ENCODE peak calls at places on chromosomes 3 and 15, in six cellular contexts. One of them, this sample, is unnamed.

GRCh38 chr3:7607083-7607482 is 746.2 kb downstream of the GRM7 start:
- DNase-seq in nucleus accumbens: no peak
- DNase-seq in HS-27A: no peak
- DNase-seq in Ammon's horn: no peak
- DNase-seq in HL-60: no peak
- DNase-seq in AG09319: no peak
- DNase-seq in this sample: no peak

GRCh38 chr3:62876064-62876463 is 848 bp upstream of the CADPS start:
- DNase-seq in HL-60: no peak
- DNase-seq in nucleus accumbens: no peak
- DNase-seq in Ammon's horn: no peak
- DNase-seq in AG09319: no peak
- DNase-seq in HS-27A: no peak
- DNase-seq in this sample: peak; percentile 38

GRCh38 chr3:154427685-154428291 is 2.2 kb downstream of the GPR149 start:
- DNase-seq in AG09319: no peak
- DNase-seq in HL-60: no peak
- DNase-seq in HS-27A: no peak
- DNase-seq in nucleus accumbens: peak; percentile 1
- DNase-seq in Ammon's horn: peak; percentile 2
- DNase-seq in this sample: no peak

GRCh38 chr3:56962200-56962599 is 98.3 kb upstream of the SPATA12 start:
- DNase-seq in HS-27A: no peak
- DNase-seq in Ammon's horn: no peak
- DNase-seq in HL-60: no peak
- DNase-seq in nucleus accumbens: no peak
- DNase-seq in AG09319: no peak
- DNase-seq in this sample: no peak

GRCh38 chr3:123055352-123055751 is 11.5 kb upstream of the PDIA5 start:
- DNase-seq in HS-27A: no peak
- DNase-seq in HL-60: no peak
- DNase-seq in nucleus accumbens: no peak
- DNase-seq in AG09319: no peak
- DNase-seq in Ammon's horn: no peak
- DNase-seq in this sample: no peak

GRCh38 chr3:171566803-171567422 is 106.7 kb upstream of the TNIK start:
- DNase-seq in Ammon's horn: peak; percentile 67
- DNase-seq in HS-27A: no peak
- DNase-seq in HL-60: no peak
- DNase-seq in nucleus accumbens: no peak
- DNase-seq in AG09319: peak; percentile 3
- DNase-seq in this sample: peak; percentile 52

GRCh38 chr3:78506038-78506437 is 1261.8 kb downstream of the ROBO1 start:
- DNase-seq in Ammon's horn: no peak
- DNase-seq in AG09319: no peak
- DNase-seq in nucleus accumbens: no peak
- DNase-seq in HS-27A: no peak
- DNase-seq in HL-60: no peak
- DNase-seq in this sample: no peak

GRCh38 chr3:21839592-21839991 is 88.6 kb upstream of the ZNF385D start:
- DNase-seq in HS-27A: peak; percentile 54
- DNase-seq in AG09319: peak; percentile 78
- DNase-seq in HL-60: peak; percentile 9
- DNase-seq in Ammon's horn: no peak
- DNase-seq in nucleus accumbens: no peak
- DNase-seq in this sample: no peak

GRCh38 chr3:127676921-127677351 is 4.2 kb downstream of the ABTB1 start:
- DNase-seq in nucleus accumbens: no peak
- DNase-seq in Ammon's horn: no peak
- DNase-seq in HL-60: no peak
- DNase-seq in HS-27A: no peak
- DNase-seq in AG09319: no peak
- DNase-seq in this sample: no peak

GRCh38 chr3:149489060-149489690 is 14.7 kb downstream of the TM4SF4 start:
- DNase-seq in HL-60: no peak
- DNase-seq in Ammon's horn: no peak
- DNase-seq in AG09319: no peak
- DNase-seq in nucleus accumbens: no peak
- DNase-seq in HS-27A: no peak
- DNase-seq in this sample: no peak

GRCh38 chr15:63050737-63051700 is 8.5 kb downstream of the TPM1 start:
- DNase-seq in HS-27A: no peak
- DNase-seq in AG09319: no peak
- DNase-seq in Ammon's horn: no peak
- DNase-seq in HL-60: no peak
- DNase-seq in nucleus accumbens: no peak
- DNase-seq in this sample: no peak

GRCh38 chr15:101651753-101652097 is 456 bp downstream of the TM2D3 start:
- DNase-seq in AG09319: no peak
- DNase-seq in HL-60: no peak
- DNase-seq in nucleus accumbens: peak; percentile 61
- DNase-seq in Ammon's horn: peak; percentile 62
- DNase-seq in HS-27A: peak; percentile 56
- DNase-seq in this sample: peak; percentile 66

GRCh38 chr3:64445318-64446300 is 220.3 kb upstream of the PRICKLE2 start:
- DNase-seq in HL-60: no peak
- DNase-seq in nucleus accumbens: no peak
- DNase-seq in AG09319: no peak
- DNase-seq in Ammon's horn: no peak
- DNase-seq in HS-27A: no peak
- DNase-seq in this sample: peak; percentile 20

GRCh38 chr3:38730281-38730680 is 80.8 kb upstream of the SCN5A start:
- DNase-seq in AG09319: peak; percentile 20
- DNase-seq in HL-60: no peak
- DNase-seq in Ammon's horn: no peak
- DNase-seq in HS-27A: no peak
- DNase-seq in nucleus accumbens: no peak
- DNase-seq in this sample: peak; percentile 9

GRCh38 chr15:87967951-87968350 is 288.6 kb downstream of the NTRK3 start:
- DNase-seq in HL-60: no peak
- DNase-seq in HS-27A: no peak
- DNase-seq in AG09319: no peak
- DNase-seq in Ammon's horn: no peak
- DNase-seq in nucleus accumbens: no peak
- DNase-seq in this sample: no peak

GRCh38 chr15:45618813-45619212 is 16.0 kb upstream of the SQOR start:
- DNase-seq in nucleus accumbens: no peak
- DNase-seq in AG09319: no peak
- DNase-seq in HL-60: peak; percentile 18
- DNase-seq in HS-27A: no peak
- DNase-seq in Ammon's horn: no peak
- DNase-seq in this sample: no peak

GRCh38 chr15:86165263-86166204 is 85.9 kb downstream of the AGBL1 start:
- DNase-seq in Ammon's horn: no peak
- DNase-seq in nucleus accumbens: no peak
- DNase-seq in HL-60: no peak
- DNase-seq in HS-27A: no peak
- DNase-seq in AG09319: no peak
- DNase-seq in this sample: no peak

GRCh38 chr3:3799173-3800075 is at the start of gene LRRN1:
- DNase-seq in Ammon's horn: peak; percentile 89
- DNase-seq in HL-60: peak; percentile 45
- DNase-seq in AG09319: no peak
- DNase-seq in nucleus accumbens: peak; percentile 76
- DNase-seq in HS-27A: no peak
- DNase-seq in this sample: no peak

GRCh38 chr3:36932979-36933378 is 11.9 kb downstream of the TRANK1 start:
- DNase-seq in Ammon's horn: no peak
- DNase-seq in AG09319: no peak
- DNase-seq in HS-27A: no peak
- DNase-seq in HL-60: no peak
- DNase-seq in nucleus accumbens: no peak
- DNase-seq in this sample: no peak

GRCh38 chr15:76514292-76514691 is 177.7 kb downstream of the ISL2 start:
- DNase-seq in Ammon's horn: no peak
- DNase-seq in HS-27A: no peak
- DNase-seq in AG09319: no peak
- DNase-seq in HL-60: no peak
- DNase-seq in nucleus accumbens: no peak
- DNase-seq in this sample: no peak

GRCh38 chr3:61832375-61833229 is 271.2 kb downstream of the PTPRG start:
- DNase-seq in HL-60: no peak
- DNase-seq in HS-27A: no peak
- DNase-seq in nucleus accumbens: no peak
- DNase-seq in Ammon's horn: no peak
- DNase-seq in AG09319: no peak
- DNase-seq in this sample: no peak

GRCh38 chr15:68244235-68244634 is 14.7 kb upstream of the CLN6 start:
- DNase-seq in HS-27A: no peak
- DNase-seq in Ammon's horn: no peak
- DNase-seq in AG09319: no peak
- DNase-seq in nucleus accumbens: no peak
- DNase-seq in HL-60: no peak
- DNase-seq in this sample: no peak

GRCh38 chr15:75620776-75621536 is 4.6 kb downstream of the SNUPN start:
- DNase-seq in Ammon's horn: peak; percentile 36
- DNase-seq in nucleus accumbens: no peak
- DNase-seq in HL-60: peak; percentile 21
- DNase-seq in HS-27A: peak; percentile 54
- DNase-seq in AG09319: peak; percentile 86
- DNase-seq in this sample: peak; percentile 58

GRCh38 chr3:45343947-45344346 is 44.4 kb upstream of the LARS2 start:
- DNase-seq in Ammon's horn: no peak
- DNase-seq in HS-27A: no peak
- DNase-seq in nucleus accumbens: no peak
- DNase-seq in HL-60: peak; percentile 5
- DNase-seq in AG09319: no peak
- DNase-seq in this sample: peak; percentile 5

GRCh38 chr15:86813892-86814291 is 734.2 kb downstream of the AGBL1 start:
- DNase-seq in Ammon's horn: no peak
- DNase-seq in HL-60: no peak
- DNase-seq in AG09319: no peak
- DNase-seq in nucleus accumbens: no peak
- DNase-seq in HS-27A: no peak
- DNase-seq in this sample: no peak

GRCh38 chr15:69792823-69793222 is 304.9 kb downstream of the TLE3 start:
- DNase-seq in nucleus accumbens: no peak
- DNase-seq in Ammon's horn: no peak
- DNase-seq in HL-60: no peak
- DNase-seq in HS-27A: no peak
- DNase-seq in AG09319: no peak
- DNase-seq in this sample: no peak

GRCh38 chr3:122679085-122679466 is 1.6 kb upstream of the PARP14 start:
- DNase-seq in HL-60: peak; percentile 82
- DNase-seq in Ammon's horn: peak; percentile 87
- DNase-seq in AG09319: peak; percentile 52
- DNase-seq in HS-27A: no peak
- DNase-seq in nucleus accumbens: peak; percentile 59
- DNase-seq in this sample: peak; percentile 61

GRCh38 chr3:46442591-46443530 is 21.8 kb downstream of the LTF start:
- DNase-seq in Ammon's horn: no peak
- DNase-seq in nucleus accumbens: no peak
- DNase-seq in HL-60: peak; percentile 55
- DNase-seq in HS-27A: no peak
- DNase-seq in AG09319: no peak
- DNase-seq in this sample: peak; percentile 37

GRCh38 chr15:80559320-80559693 is 135.8 kb upstream of the ABHD17C start:
- DNase-seq in AG09319: no peak
- DNase-seq in Ammon's horn: no peak
- DNase-seq in HL-60: no peak
- DNase-seq in HS-27A: no peak
- DNase-seq in nucleus accumbens: no peak
- DNase-seq in this sample: no peak

GRCh38 chr3:138434276-138434874 is at the start of gene ESYT3:
- DNase-seq in nucleus accumbens: peak; percentile 36
- DNase-seq in HS-27A: no peak
- DNase-seq in Ammon's horn: peak; percentile 65
- DNase-seq in AG09319: no peak
- DNase-seq in HL-60: peak; percentile 26
- DNase-seq in this sample: peak; percentile 89

GRCh38 chr15:64930778-64931240 is 19.1 kb downstream of the ANKDD1A start:
- DNase-seq in HS-27A: no peak
- DNase-seq in nucleus accumbens: no peak
- DNase-seq in AG09319: no peak
- DNase-seq in HL-60: no peak
- DNase-seq in Ammon's horn: no peak
- DNase-seq in this sample: no peak

This sample was measured in RWPE1.